ENCODE peak calls at places on chromosomes 7 and 10, in eight cellular contexts. P is cardiac muscle cell; X is caudate nucleus; K is mesendoderm; L is stimulated activated naive CD8-positive, alpha-beta T cell treated with anti-CD3 and anti-CD28 coated beads, Interleukin-15, Interleukin-2, amounts not matched to agents 100 U/mL and 50 U/mL, for 24 hours; U is GM12891; O is activated CD4-positive, CD25-positive, alpha-beta regulatory T cell treated with anti-CD3 and anti-CD28 coated beads, Interleukin-2, amount 50 U/mL, for 16 hours; S is GM03348. V is an unnamed sample.

GRCh38 chr10:62817120-62817762 is 1.1 kb upstream of the EGR2 start:
- DNase-seq in X (no peak), L (peak), P (peak), U (peak), O (no peak), K (peak), S (peak), V (peak)

GRCh38 chr7:157993406-157994105 is 594.1 kb downstream of the PTPRN2 start:
- DNase-seq in U (no peak), X (no peak), O (no peak), P (no peak), L (no peak), S (no peak), K (no peak), V (no peak)

GRCh38 chr10:101217450-101218281 is 11.6 kb downstream of the LBX1 start:
- DNase-seq in P (peak), L (peak), X (no peak), K (peak), U (no peak), O (no peak), S (peak), V (peak)

GRCh38 chr10:114714281-114714741 is 56.2 kb upstream of the ABLIM1 start:
- DNase-seq in X (peak), P (peak), S (no peak), K (no peak), U (no peak), O (no peak), L (no peak), V (no peak)

GRCh38 chr7:13846386-13846785 is 143.1 kb downstream of the ETV1 start:
- DNase-seq in S (no peak), O (no peak), P (no peak), L (no peak), U (no peak), X (no peak), K (no peak), V (no peak)

GRCh38 chr10:21336476-21337170 is 188.9 kb downstream of the SKIDA1 start:
- DNase-seq in P (peak), O (no peak), K (peak), U (no peak), L (peak), X (no peak), S (peak), V (peak)

GRCh38 chr7:43585521-43585920 is 2.6 kb downstream of the STK17A start:
- DNase-seq in K (no peak), O (no peak), P (no peak), S (peak), L (no peak), U (no peak), X (no peak), V (no peak)

GRCh38 chr7:131945313-131945831 is 388.9 kb upstream of the PODXL start:
- DNase-seq in K (peak), O (no peak), S (peak), X (no peak), L (peak), U (peak), P (peak), V (peak)

GRCh38 chr10:111698711-111699110 is 484.9 kb downstream of the GPAM start:
- DNase-seq in O (no peak), P (no peak), S (no peak), K (no peak), L (no peak), X (no peak), U (no peak), V (no peak)

GRCh38 chr7:116354546-116355422 is 144.4 kb downstream of the TES start:
- DNase-seq in P (peak), X (no peak), S (peak), L (no peak), K (peak), O (no peak), U (no peak), V (peak)

GRCh38 chr10:33697016-33697415 is 362.5 kb upstream of the NRP1 start:
- DNase-seq in P (no peak), K (no peak), U (no peak), L (no peak), X (no peak), O (no peak), S (no peak), V (no peak)

GRCh38 chr10:63355682-63356081 is 110.1 kb downstream of the JMJD1C start:
- DNase-seq in U (no peak), K (no peak), X (no peak), O (no peak), L (no peak), S (no peak), P (no peak), V (no peak)

GRCh38 chr7:118288098-118288497 is 63.6 kb downstream of the ANKRD7 start:
- DNase-seq in O (no peak), X (no peak), P (no peak), U (no peak), L (no peak), K (no peak), S (no peak), V (no peak)

GRCh38 chr10:8331896-8332729 is 277.6 kb downstream of the GATA3 start:
- DNase-seq in P (peak), L (peak), O (peak), K (peak), S (peak), X (peak), U (peak), V (peak)

GRCh38 chr10:15801641-15802040 is 58.7 kb downstream of the MINDY3 start:
- DNase-seq in K (no peak), O (no peak), S (no peak), P (no peak), L (no peak), X (no peak), U (no peak), V (no peak)

GRCh38 chr10:122388287-122388997 is 13.9 kb downstream of the PLEKHA1 start:
- DNase-seq in S (no peak), X (no peak), L (no peak), U (no peak), K (no peak), P (no peak), O (no peak), V (no peak)

GRCh38 chr7:13801669-13802068 is 187.8 kb downstream of the ETV1 start:
- DNase-seq in U (no peak), X (no peak), P (no peak), L (no peak), K (no peak), S (no peak), O (no peak), V (no peak)

GRCh38 chr10:74923556-74923955 is 97.2 kb downstream of the KAT6B start:
- DNase-seq in K (peak), L (no peak), U (no peak), O (no peak), S (no peak), X (no peak), P (peak), V (peak)

GRCh38 chr7:158819571-158820203 is 9.6 kb downstream of the ESYT2 start:
- DNase-seq in L (no peak), X (no peak), K (peak), S (peak), O (no peak), P (no peak), U (no peak), V (no peak)